ENCODE peak calls at places on chromosomes 7 and 10, in ten cellular contexts. A is MM.1S, Q is psoas muscle, P is thoracic aorta, L is fibroblast of the aortic adventitia, Y is IMR-90, W is K562, E is choroid plexus epithelial cell, Z is tibial nerve, O is A549. U is an unnamed sample.

GRCh38 chr10:77532068-77532467 is 105.5 kb downstream of the KCNMA1 start:
- DNase-seq in Z (no peak), Y (peak), W (no peak), E (peak), A (no peak), P (no peak), O (no peak), L (peak), Q (no peak), U (peak)

GRCh38 chr10:68402271-68402670 is 4.8 kb downstream of the RUFY2 start:
- DNase-seq in W (no peak), Y (peak), Z (no peak), E (peak), Q (no peak), L (peak), O (no peak), P (no peak), A (no peak), U (no peak)

GRCh38 chr7:100267648-100268047 is 39.9 kb upstream of the SPDYE3 start:
- DNase-seq in W (no peak), Q (no peak), L (no peak), Y (no peak), O (no peak), P (no peak), Z (no peak), E (no peak), A (no peak), U (no peak)

GRCh38 chr7:3427957-3428356 is 126.9 kb downstream of the SDK1 start:
- DNase-seq in W (peak), L (no peak), A (no peak), O (peak), Q (no peak), Y (no peak), P (no peak), Z (no peak), E (no peak), U (no peak)

GRCh38 chr10:4661572-4662255 is 164.3 kb upstream of the AKR1E2 start:
- DNase-seq in W (no peak), E (no peak), Q (peak), A (no peak), O (no peak), Z (peak), P (peak), L (peak), Y (no peak), U (peak)

GRCh38 chr10:128047337-128047736 is 78.9 kb downstream of the MKI67 start:
- DNase-seq in Z (peak), O (peak), Q (peak), A (peak), Y (no peak), E (peak), W (peak), L (no peak), P (no peak), U (no peak)

GRCh38 chr10:124906551-124907001 is 35.3 kb upstream of the ZRANB1 start:
- DNase-seq in Q (no peak), A (no peak), E (peak), W (no peak), L (peak), P (no peak), Y (peak), Z (no peak), O (no peak), U (peak)

GRCh38 chr10:30063098-30063497 is 3.7 kb upstream of the JCAD start:
- DNase-seq in Y (peak), L (peak), Q (no peak), W (no peak), Z (no peak), E (peak), P (no peak), O (no peak), A (no peak), U (no peak)

GRCh38 chr10:113585949-113586348 is 33.1 kb downstream of the HABP2 start:
- DNase-seq in Y (no peak), E (no peak), P (no peak), O (peak), Z (no peak), W (peak), Q (no peak), L (no peak), A (no peak), U (peak)

GRCh38 chr7:151742713-151743480 is 134.0 kb downstream of the PRKAG2 start:
- DNase-seq in E (no peak), A (no peak), P (no peak), Z (no peak), W (no peak), O (no peak), Q (no peak), L (no peak), Y (no peak), U (no peak)

GRCh38 chr7:73725703-73726466 is 6.4 kb upstream of the STX1A start:
- DNase-seq in Z (peak), P (peak), A (peak), Q (peak), E (peak), Y (peak), L (peak), O (peak), W (peak), U (peak)

DNA sequence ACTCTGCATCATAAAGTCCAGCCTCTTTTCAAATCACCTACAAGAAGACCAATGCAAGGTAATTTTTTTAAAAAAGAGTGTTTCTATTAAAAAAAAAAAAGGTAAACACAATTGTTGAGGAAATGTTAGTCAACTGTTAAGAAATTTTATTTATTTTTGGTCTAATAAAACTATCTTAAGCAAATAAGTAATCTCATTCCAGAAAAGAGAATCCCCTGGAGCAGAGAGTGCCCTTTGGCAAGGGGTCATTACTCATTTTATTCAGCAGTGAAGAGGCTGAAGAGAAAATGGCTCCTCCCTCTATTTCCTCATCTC is 63.4 kb upstream of the GSDME start:
- DNase-seq in Y (no peak), L (no peak), O (peak), W (no peak), Z (no peak), A (no peak), Q (no peak), P (no peak), E (no peak), U (no peak)
- H3K4me3 ChIP-seq in Y (no peak), L (no peak), O (peak), W (no peak), Z (no peak), A (peak), Q (no peak), P (no peak), E (no peak), U (no peak)

GRCh38 chr7:114428211-114428610 is 13.6 kb downstream of the FOXP2 start:
- DNase-seq in W (no peak), Q (no peak), O (no peak), L (no peak), E (no peak), A (no peak), P (no peak), Y (no peak), Z (no peak), U (no peak)

GRCh38 chr7:114422478-114423217 is 8.0 kb downstream of the FOXP2 start:
- DNase-seq in Z (no peak), E (no peak), P (no peak), O (no peak), Y (no peak), A (no peak), Q (no peak), L (no peak), W (no peak), U (no peak)

GRCh38 chr7:114423218-114423496 is 8.5 kb downstream of the FOXP2 start:
- DNase-seq in Z (no peak), L (no peak), Q (no peak), A (peak), E (no peak), Y (no peak), W (no peak), O (no peak), P (no peak), U (no peak)

GRCh38 chr7:114426380-114426779 is 11.8 kb downstream of the FOXP2 start:
- DNase-seq in P (no peak), A (no peak), E (no peak), O (no peak), Y (no peak), Z (no peak), W (no peak), Q (no peak), L (no peak), U (no peak)

GRCh38 chr7:114426824-114427223 is 12.2 kb downstream of the FOXP2 start:
- DNase-seq in O (peak), L (peak), Z (no peak), Q (no peak), W (no peak), E (peak), P (no peak), A (peak), Y (peak), U (peak)
- TF ChIP-seq CTCF in O (peak), L (peak), Z (no peak), Q (peak), W (no peak), E (peak), P (no peak), A (peak), Y (peak), U (peak)

DNA sequence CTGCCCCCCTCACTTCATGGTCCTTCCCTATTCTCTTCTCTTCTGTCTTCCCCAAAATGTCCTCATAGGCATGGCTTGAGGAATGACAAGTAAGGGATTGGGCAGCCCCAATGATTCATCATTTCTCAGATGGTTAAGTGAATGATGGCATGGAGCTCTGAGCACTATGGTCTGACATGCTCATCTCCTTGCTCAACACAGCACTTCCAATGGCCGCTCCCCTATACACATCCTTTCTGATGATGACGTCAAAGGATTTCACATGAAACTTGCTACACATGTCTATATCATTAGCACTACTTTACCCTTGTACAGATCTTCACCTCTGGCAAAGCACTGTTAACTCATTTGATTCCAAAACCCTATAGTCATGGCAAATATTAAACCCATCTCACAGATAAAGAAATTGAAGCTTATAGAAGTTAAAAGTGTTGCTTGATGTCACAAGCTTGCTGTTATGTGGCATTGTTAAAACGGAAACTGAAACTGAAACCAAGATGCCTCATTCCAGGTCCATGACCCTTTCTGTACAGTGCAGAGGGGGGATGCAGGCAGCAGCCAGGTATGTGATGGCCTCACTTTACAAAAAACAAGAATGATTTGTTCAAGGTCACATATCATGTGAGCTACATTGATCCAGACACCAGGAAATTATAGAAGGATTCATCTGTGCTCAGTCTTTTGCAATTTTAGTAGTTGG is 90.0 kb upstream of the PLXNA4 start:
- DNase-seq in Z (no peak), W (no peak), Y (peak), A (peak), E (peak), P (no peak), O (peak), Q (no peak), L (peak), U (peak)
- H3K4me3 ChIP-seq in Z (no peak), W (no peak), Y (no peak), A (no peak), E (no peak), P (no peak), O (no peak), Q (no peak), L (no peak), U (no peak)

DNA sequence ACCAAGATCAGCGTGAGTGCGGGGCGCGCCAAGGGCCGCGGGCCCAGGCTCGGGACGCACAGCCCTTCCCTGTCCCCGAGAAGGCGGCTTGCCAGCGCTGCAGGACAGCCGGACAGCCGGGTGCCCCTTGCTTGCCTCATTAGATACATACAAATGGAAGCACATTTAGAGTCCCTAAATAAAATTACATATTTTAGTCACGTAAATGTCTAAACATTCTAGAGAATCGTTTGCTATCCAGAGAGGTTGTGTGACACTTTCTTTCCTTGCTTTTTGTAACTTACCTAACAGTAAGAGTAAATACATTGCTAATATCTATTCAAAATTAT is 4.8 kb downstream of the VSTM2A start:
- DNase-seq in O (no peak), W (no peak), Q (no peak), Z (no peak), L (no peak), Y (no peak), A (no peak), P (no peak), E (no peak), U (no peak)
- TF ChIP-seq CTCF in O (no peak), W (no peak), Q (no peak), Z (no peak), L (no peak), Y (no peak), A (no peak), P (no peak), E (no peak), U (no peak)

GRCh38 chr10:75408911-75409885 is 7.6 kb upstream of the ZNF503 start:
- DNase-seq in Z (no peak), W (peak), Q (peak), E (no peak), P (no peak), A (peak), L (peak), O (peak), Y (no peak), U (peak)

GRCh38 chr10:75407716-75408511 is 6.3 kb upstream of the ZNF503 start:
- DNase-seq in Y (no peak), P (no peak), O (no peak), Q (peak), E (no peak), Z (no peak), L (peak), W (peak), A (no peak), U (peak)

GRCh38 chr10:75410135-75410787 is 8.7 kb upstream of the ZNF503 start:
- DNase-seq in Y (no peak), E (no peak), A (no peak), W (no peak), Q (no peak), P (no peak), Z (no peak), O (no peak), L (peak), U (no peak)

GRCh38 chr10:75407296-75407715 is 5.7 kb upstream of the ZNF503 start:
- DNase-seq in W (no peak), E (no peak), L (no peak), P (no peak), Q (no peak), A (no peak), Y (no peak), Z (no peak), O (no peak), U (no peak)

DNA sequence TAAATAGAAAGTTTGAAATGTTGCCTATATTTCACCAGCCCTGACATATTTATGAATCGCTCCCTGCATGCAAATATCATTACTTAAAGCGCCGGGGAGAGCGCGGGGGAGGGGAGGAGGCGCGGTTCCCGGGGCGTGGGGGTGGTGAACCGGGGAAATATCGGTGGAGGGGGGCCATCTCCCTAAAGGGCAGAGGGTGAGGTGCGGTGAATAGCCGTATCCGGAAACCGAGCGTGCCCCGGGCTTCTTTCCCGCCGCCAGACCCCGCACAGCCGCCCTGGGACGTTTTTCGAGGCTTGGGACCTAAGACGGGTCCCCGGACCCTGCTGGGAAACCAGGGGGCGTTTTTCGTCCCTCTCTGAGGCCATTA is 6.9 kb upstream of the ZNF503 start:
- DNase-seq in A (no peak), P (no peak), Q (no peak), L (no peak), Y (no peak), Z (no peak), O (no peak), W (peak), E (no peak), U (no peak)
- H3K4me3 ChIP-seq in A (peak), P (peak), Q (peak), L (peak), Y (peak), Z (peak), O (peak), W (peak), E (peak), U (peak)

GRCh38 chr7:66837007-66837406 is 84.0 kb upstream of the TMEM248 start:
- DNase-seq in L (no peak), Z (no peak), E (peak), Q (no peak), W (peak), Y (peak), P (no peak), O (peak), A (peak), U (peak)
- TF ChIP-seq CTCF in L (peak), Z (no peak), E (peak), Q (no peak), W (peak), Y (peak), P (no peak), O (peak), A (peak), U (peak)

DNA sequence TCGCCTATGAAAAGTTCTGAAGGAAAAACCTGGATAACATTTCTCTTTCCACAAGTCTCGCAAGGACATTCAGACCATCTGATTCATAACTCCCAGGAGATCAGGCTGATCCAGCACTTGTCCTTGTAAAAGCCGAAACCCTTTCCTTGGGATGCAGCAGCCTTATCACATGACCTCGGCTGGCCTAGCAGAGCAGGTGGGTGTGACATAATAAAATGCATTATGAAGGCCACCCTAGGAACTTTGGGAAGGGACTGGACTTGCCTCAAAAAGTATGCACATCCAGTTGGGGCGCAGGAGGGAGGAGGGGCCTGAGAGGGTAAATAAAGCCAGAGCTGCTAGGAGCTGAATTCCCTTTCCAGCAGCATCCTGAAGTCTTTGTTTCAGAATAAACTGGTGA is 260.9 kb downstream of the SNX13 start:
- DNase-seq in W (no peak), O (peak), Z (no peak), P (no peak), L (peak), Y (no peak), E (peak), A (no peak), Q (peak), U (peak)
- H3K4me3 ChIP-seq in W (no peak), O (no peak), Z (no peak), P (no peak), L (no peak), Y (no peak), E (no peak), A (no peak), Q (no peak), U (no peak)